ENCODE peak calls at places on chromosome 19, in four cellular contexts. W is endothelial cell of umbilical vein, E is H1, R is K562. J is an unnamed sample. For H3K9me3, the result is how much of the 10 kb centered on the place peaks cover.

GRCh38 chr19:3852614-3853254 is 16.1 kb downstream of the ZFR2 start:
- DNase-seq in W (peak), E (no peak), R (peak), J (peak)

GRCh38 chr19:12995596-12996541 is 594 bp downstream of the NFIX start:
- DNase-seq in W (peak), E (no peak), R (peak), J (no peak)

GRCh38 chr19:54209058-54209747 is 8.5 kb downstream of the RPS9 start:
- DNase-seq in W (no peak), E (no peak), R (peak), J (peak)

GRCh38 chr19:33883869-33884519 is 87.3 kb downstream of the KCTD15 start:
- DNase-seq in W (peak), E (peak), R (no peak), J (no peak)

GRCh38 chr19:55697069-55697440 is 22.0 kb downstream of the EPN1 start:
- DNase-seq in W (no peak), E (no peak), R (no peak), J (no peak)

GRCh38 chr19:18418034-18418724 is 1.0 kb upstream of the SSBP4 start:
- DNase-seq in W (no peak), E (no peak), R (no peak), J (no peak)

GRCh38 chr19:33186431-33186830 is 7.7 kb upstream of the LRP3 start:
- DNase-seq in W (no peak), E (no peak), R (no peak), J (no peak)

GRCh38 chr19:18477042-18477760 is 39.3 kb upstream of the ISYNA1 start:
- DNase-seq in W (no peak), E (no peak), R (peak), J (peak)

GRCh38 chr19:19297759-19298158 is 22.6 kb downstream of the SUGP1 start:
- DNase-seq in W (no peak), E (no peak), R (no peak), J (no peak)

GRCh38 chr19:49472936-49473335 is 1.1 kb upstream of the FLT3LG start:
- DNase-seq in W (no peak), E (no peak), R (no peak), J (no peak)

GRCh38 chr19:41420101-41420880 is 6.9 kb downstream of the B3GNT8 start:
- DNase-seq in W (no peak), E (no peak), R (no peak), J (no peak)

GRCh38 chr19:17522988-17523872 is 11.8 kb downstream of the PGLS start:
- DNase-seq in W (no peak), E (no peak), R (no peak), J (no peak)

GRCh38 chr19:8174706-8175105 is 25.3 kb upstream of the FBN3 start:
- DNase-seq in W (no peak), E (no peak), R (no peak), J (no peak)

GRCh38 chr19:42206871-42207755 is 10.4 kb downstream of the DEDD2 start:
- DNase-seq in W (no peak), E (no peak), R (peak), J (no peak)

GRCh38 chr19:13156968-13157882 is 7.0 kb downstream of the IER2 start:
- DNase-seq in W (peak), E (no peak), R (no peak), J (no peak)

GRCh38 chr19:33697766-33698165 is 76.0 kb downstream of the CHST8 start:
- DNase-seq in W (no peak), E (no peak), R (no peak), J (no peak)

GRCh38 chr19:10226021-10226375 is 5.1 kb downstream of the S1PR2 start:
- DNase-seq in W (no peak), E (no peak), R (no peak), J (no peak)

GRCh38 chr19:42601811-42602443 is 7.2 kb upstream of the CEACAM8 start:
- DNase-seq in W (no peak), E (no peak), R (peak), J (peak)

GRCh38 chr19:48741222-48741999 is 1.0 kb upstream of the RASIP1 start:
- DNase-seq in W (peak), E (no peak), R (peak), J (peak)

GRCh38 chr19:58052256-58052655 is 6.8 kb upstream of the ZNF135 start:
- DNase-seq in W (no peak), E (no peak), R (no peak), J (no peak)
- H3K9me3 ChIP-seq in W (under half), E (under half), R (under half), J (half or more)

DNA sequence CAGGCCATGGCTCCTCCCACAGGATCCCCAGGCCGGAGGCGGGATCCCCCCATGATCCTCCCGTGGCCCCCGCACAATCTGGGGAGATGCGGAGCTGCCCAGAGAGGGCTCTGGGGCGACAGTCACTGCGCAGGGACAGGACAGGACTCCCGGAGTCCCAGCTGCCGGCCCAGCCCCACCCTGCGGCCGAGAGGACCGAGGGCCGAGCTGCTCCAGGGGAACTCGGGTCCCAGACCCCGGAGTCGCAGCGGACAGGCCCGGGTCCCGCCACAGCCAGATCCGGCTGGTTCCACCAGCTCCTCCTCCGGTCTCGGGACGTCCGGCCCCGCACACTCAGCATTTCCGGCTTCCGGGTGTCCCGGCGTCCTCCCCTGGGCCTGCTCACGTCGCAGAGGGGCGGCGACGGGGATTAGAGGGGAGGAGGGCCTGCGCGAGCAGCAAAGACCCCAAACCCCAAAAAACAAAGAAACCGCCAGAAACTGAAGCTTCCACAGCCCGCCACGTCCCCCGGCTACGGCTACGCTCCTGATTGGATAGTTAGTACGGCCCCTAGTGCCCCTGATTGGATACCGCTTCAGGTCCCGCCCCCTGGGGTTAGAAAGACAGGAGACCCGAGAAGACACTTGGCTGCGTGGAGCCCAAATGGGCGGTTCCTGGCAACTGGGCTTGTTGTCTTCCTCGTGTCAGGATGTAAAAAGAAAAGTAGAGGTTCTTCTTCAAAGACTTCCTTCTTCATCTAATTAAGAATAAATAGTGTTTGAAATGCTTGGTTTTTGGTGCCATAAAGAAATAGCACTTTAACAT is 21.3 kb upstream of the OR10H1 start:
- DNase-seq in W (peak), E (no peak), R (peak), J (peak)
- TF ChIP-seq JUN in W (no peak), E (no peak), R (no peak), J (peak)

DNA sequence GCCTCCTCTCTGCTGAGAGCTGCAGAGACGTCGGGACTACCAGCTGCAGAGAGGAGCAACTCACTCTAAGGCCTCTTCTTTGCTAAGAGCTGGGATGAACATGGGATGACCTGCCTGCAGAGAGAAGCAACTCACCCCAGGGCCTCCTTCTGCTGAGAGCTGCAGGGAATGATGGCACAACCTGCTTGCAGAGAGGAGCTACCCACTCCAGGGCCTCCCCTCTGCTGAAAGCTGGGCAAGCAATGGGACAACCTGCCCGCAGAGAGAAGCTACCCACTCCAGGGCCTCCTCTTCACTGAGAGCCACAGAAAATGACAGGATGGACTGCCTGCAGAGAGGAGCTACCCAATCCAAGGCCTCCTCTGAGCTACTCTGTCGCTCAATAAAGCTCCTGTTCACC is 6.9 kb upstream of the MLLT1 start:
- DNase-seq in W (no peak), E (no peak), R (no peak), J (no peak)
- H3K9me3 ChIP-seq in W (under half), E (under half), R (under half), J (under half)

GRCh38 chr19:39514840-39515550 is at the start of gene SELENOV:
- DNase-seq in W (no peak), E (no peak), R (peak), J (no peak)
- TF ChIP-seq JUN in W (no peak), E (peak), R (no peak), J (no peak)

DNA sequence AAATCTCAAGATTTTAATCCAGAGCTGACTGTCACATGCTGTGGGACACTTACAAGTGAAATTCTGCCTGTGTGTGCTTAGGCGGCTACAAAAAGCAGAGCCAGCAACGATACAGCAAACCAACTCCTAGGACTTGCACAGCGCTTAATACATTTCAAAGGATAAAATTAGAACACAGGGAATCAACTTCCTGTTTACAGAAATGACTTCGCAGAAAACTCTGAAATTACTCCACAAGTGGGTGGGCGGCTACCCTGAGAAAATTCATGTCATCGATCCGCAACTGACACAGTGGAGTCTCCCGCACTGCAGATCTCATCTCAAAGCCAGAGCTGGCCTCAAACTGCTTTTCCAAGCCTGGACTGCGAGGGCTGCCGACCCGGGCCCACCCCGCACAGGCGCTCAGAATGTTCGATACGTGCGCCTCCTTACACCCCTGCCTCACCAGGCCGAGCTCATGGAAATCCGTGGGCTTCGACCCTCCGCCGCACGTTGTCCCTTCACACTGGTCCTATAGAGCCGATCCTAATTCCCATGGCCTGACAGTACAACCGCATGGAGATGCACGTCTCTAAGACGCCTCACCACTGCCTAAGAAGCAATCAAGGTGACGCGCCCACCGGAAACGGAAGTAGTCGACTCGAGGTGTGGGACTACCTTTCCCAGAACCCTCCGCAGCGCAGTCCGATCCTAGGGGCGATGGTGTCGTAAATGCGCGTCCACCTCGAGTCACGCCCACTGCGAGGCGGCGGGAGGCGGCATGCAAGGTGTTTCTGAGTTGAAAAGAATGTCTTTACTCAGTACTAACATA is at the start of gene ZNF229:
- DNase-seq in W (peak), E (peak), R (peak), J (peak)
- H3K9me3 ChIP-seq in W (under half), E (half or more), R (under half), J (half or more)

GRCh38 chr19:873084-874019 is 13.9 kb downstream of the CFD start:
- DNase-seq in W (no peak), E (no peak), R (peak), J (no peak)
- TF ChIP-seq JUN in W (no peak), E (no peak), R (no peak), J (no peak)

DNA sequence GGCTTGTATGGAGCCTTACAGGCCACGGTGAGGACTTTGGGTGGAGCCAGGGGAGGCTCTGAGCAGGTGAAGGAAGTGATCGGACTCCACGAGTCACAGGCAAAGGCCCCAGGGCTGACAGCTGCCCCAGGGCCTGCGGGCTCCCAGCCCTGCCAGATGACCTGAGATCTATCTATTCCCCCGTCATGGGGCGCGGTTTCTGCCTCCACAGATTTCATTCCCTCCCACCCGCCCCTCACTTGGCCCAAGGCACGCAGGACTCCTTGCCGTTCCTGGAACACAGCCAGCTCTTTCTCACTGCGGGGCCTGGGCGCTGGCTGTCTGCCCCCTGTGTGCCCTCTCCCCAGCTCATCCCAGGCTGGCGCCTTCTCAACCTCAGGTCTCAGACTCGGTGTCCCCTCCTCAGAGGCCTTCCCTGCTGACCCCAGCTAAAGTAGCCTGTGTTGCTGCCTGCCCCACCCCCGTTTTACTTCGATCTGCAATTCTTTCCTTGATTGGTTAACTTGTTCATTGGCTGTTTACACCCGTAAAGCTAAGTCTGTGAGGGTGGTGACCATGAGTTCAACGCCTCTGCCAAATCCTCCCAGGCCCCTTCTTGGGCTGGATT is 13.9 kb upstream of the PAK4 start:
- DNase-seq in W (no peak), E (no peak), R (peak), J (peak)
- H3K9me3 ChIP-seq in W (under half), E (under half), R (under half), J (under half)

DNA sequence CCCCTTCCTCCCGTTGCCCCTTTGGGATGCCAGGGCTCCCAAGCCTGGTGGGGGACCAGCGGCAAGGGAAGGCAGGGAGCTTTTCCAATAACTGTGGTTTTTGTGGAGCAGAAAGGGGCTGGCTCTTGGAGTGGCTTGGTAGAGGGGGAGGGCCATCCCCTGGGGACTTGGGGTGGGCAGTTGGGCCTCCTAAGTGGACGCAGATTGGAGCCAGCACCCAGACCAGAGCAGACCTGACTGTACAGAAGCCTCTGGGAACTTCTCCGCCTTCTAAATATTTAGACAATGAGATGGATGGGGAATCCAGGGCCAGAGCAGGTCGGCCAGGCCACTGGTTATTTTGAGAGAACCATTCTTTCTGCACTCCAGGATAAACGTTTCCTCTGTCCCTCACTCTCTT is 4.2 kb downstream of the PTGIR start:
- DNase-seq in W (no peak), E (no peak), R (no peak), J (no peak)
- TF ChIP-seq JUN in W (no peak), E (no peak), R (no peak), J (no peak)

DNA sequence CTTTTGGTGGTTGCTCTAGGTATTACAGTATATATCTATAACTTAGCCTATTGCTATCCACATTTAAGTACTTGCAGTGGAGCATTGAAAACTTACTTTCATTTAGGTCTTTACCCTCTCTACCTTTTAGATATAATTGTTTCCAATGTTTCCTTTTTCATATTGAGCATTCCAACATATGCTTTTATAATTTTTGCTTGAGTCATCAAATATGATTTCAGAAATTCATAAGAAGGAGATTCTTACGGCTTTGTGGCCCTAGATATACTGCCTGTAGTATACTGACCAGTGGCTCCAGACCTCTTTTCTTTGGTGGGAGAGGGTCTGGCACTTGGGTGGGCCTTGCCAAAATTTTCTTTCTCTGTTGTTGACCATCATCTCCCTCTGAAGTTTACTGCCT is 32.8 kb upstream of the ZNF850 start:
- DNase-seq in W (no peak), E (no peak), R (no peak), J (no peak)
- H3K9me3 ChIP-seq in W (under half), E (under half), R (under half), J (half or more)